ENCODE peak calls at places on chromosomes 1 and 21, in five cellular contexts. A is bronchial epithelial cell; N is GM20000; F is NK-92 treated with Interleukin-12 subunit alpha and Interleukin-12 subunit beta, amount 100 ng/mL, for 24 hours; H is NCI-H1417. E is an unnamed sample.
A peak's percentile ranks its signal among the peaks of the same experiment; 100 is the strongest.

GRCh38 chr1:5975133-5975880 is 16.9 kb downstream of the NPHP4 start:
- DNase-seq in A (peak; percentile 33), N (peak; percentile 58), F (no peak), H (no peak), E (no peak)

GRCh38 chr21:31374430-31374829 is 30.4 kb upstream of the TIAM1 start:
- DNase-seq in A (peak; percentile 14), N (no peak), F (no peak), H (no peak), E (no peak)

GRCh38 chr1:162666006-162666645 is 33.9 kb downstream of the DDR2 start:
- DNase-seq in A (no peak), N (no peak), F (no peak), H (no peak), E (no peak)

GRCh38 chr1:80047791-80048190 is 1041.3 kb upstream of the ADGRL4 start:
- DNase-seq in A (peak; percentile 35), N (no peak), F (no peak), H (no peak), E (no peak)

GRCh38 chr1:175179837-175180590 is 12.6 kb downstream of the KIAA0040 start:
- DNase-seq in A (peak; percentile 25), N (no peak), F (no peak), H (no peak), E (no peak)

GRCh38 chr1:55055951-55056631 is 16.7 kb downstream of the PCSK9 start:
- DNase-seq in A (no peak), N (no peak), F (no peak), H (no peak), E (no peak)

GRCh38 chr1:39158330-39159086 is 46.0 kb upstream of the MACF1 start:
- DNase-seq in A (peak; percentile 77), N (no peak), F (no peak), H (peak; percentile 57), E (no peak)

GRCh38 chr1:220217383-220217988 is 54.8 kb downstream of the RAB3GAP2 start:
- DNase-seq in A (peak; percentile 35), N (no peak), F (no peak), H (no peak), E (no peak)

GRCh38 chr21:15250384-15250783 is 185.6 kb upstream of the NRIP1 start:
- DNase-seq in A (peak; percentile 85), N (no peak), F (no peak), H (no peak), E (no peak)

GRCh38 chr1:24412408-24412807 is 1.2 kb downstream of the STPG1 start:
- DNase-seq in A (no peak), N (no peak), F (no peak), H (no peak), E (no peak)

GRCh38 chr1:41151846-41152245 is 90.3 kb downstream of the SCMH1 start:
- DNase-seq in A (no peak), N (no peak), F (no peak), H (no peak), E (no peak)

GRCh38 chr1:188249813-188250212 is 1421.1 kb downstream of the PLA2G4A start:
- DNase-seq in A (no peak), N (no peak), F (no peak), H (no peak), E (no peak)

GRCh38 chr1:175376194-175376593 is 183.6 kb upstream of the KIAA0040 start:
- DNase-seq in A (peak; percentile 17), N (peak; percentile 26), F (no peak), H (peak; percentile 23), E (no peak)

GRCh38 chr1:219837274-219837993 is 90.9 kb downstream of the SLC30A10 start:
- DNase-seq in A (peak; percentile 51), N (peak; percentile 40), F (no peak), H (peak; percentile 30), E (peak; percentile 6)

GRCh38 chr1:118988186-118989005 is at the start of gene TBX15:
- DNase-seq in A (no peak), N (no peak), F (no peak), H (no peak), E (no peak)

GRCh38 chr1:219210067-219210466 is 36.4 kb downstream of the LYPLAL1 start:
- DNase-seq in A (peak; percentile 8), N (no peak), F (no peak), H (no peak), E (no peak)

GRCh38 chr1:113210248-113210647 is 137.2 kb downstream of the LRIG2 start:
- DNase-seq in A (peak; percentile 25), N (no peak), F (no peak), H (no peak), E (no peak)

GRCh38 chr1:24896176-24896575 is 33.9 kb downstream of the RUNX3 start:
- DNase-seq in A (no peak), N (no peak), F (no peak), H (no peak), E (no peak)

GRCh38 chr1:12184008-12184681 is 17.4 kb downstream of the TNFRSF1B start:
- DNase-seq in A (no peak), N (no peak), F (no peak), H (no peak), E (no peak)

E was measured in epithelial cell of prostate.